ENCODE peak calls at places on chromosomes 1 and 21, in six cellular contexts. One of them, this sample, is unnamed.

GRCh38 chr1:50416150-50416527 is 7.1 kb downstream of the DMRTA2 start:
- DNase-seq in stomach: no peak
- DNase-seq in lower lobe of right lung: no peak
- DNase-seq in testis: no peak
- DNase-seq in endodermal cell: peak; percentile 76
- DNase-seq in IMR-90: no peak
- DNase-seq in this sample: no peak

GRCh38 chr1:193654951-193655705 is 468.7 kb upstream of the B3GALT2 start:
- DNase-seq in lower lobe of right lung: no peak
- DNase-seq in stomach: no peak
- DNase-seq in IMR-90: peak; percentile 32
- DNase-seq in testis: no peak
- DNase-seq in endodermal cell: no peak
- DNase-seq in this sample: no peak

GRCh38 chr1:63307196-63307794 is 15.1 kb upstream of the FOXD3 start:
- DNase-seq in IMR-90: no peak
- DNase-seq in lower lobe of right lung: no peak
- DNase-seq in testis: no peak
- DNase-seq in stomach: no peak
- DNase-seq in endodermal cell: no peak
- DNase-seq in this sample: no peak

GRCh38 chr1:32684167-32684811 is 18.3 kb downstream of the SYNC start:
- DNase-seq in stomach: peak; percentile 43
- DNase-seq in lower lobe of right lung: no peak
- DNase-seq in endodermal cell: no peak
- DNase-seq in testis: peak; percentile 72
- DNase-seq in IMR-90: peak; percentile 74
- DNase-seq in this sample: peak; percentile 55

GRCh38 chr1:164774819-164775654 is 216.1 kb downstream of the PBX1 start:
- DNase-seq in endodermal cell: peak; percentile 74
- DNase-seq in stomach: no peak
- DNase-seq in lower lobe of right lung: no peak
- DNase-seq in IMR-90: no peak
- DNase-seq in testis: no peak
- DNase-seq in this sample: no peak

GRCh38 chr1:114756009-114756892 is 1.5 kb downstream of the CSDE1 start:
- DNase-seq in endodermal cell: no peak
- DNase-seq in lower lobe of right lung: no peak
- DNase-seq in stomach: no peak
- DNase-seq in testis: no peak
- DNase-seq in IMR-90: peak; percentile 45
- DNase-seq in this sample: no peak

GRCh38 chr1:3064296-3064850 is 4.6 kb upstream of the PRDM16 start:
- DNase-seq in endodermal cell: no peak
- DNase-seq in testis: no peak
- DNase-seq in lower lobe of right lung: peak; percentile 43
- DNase-seq in stomach: peak; percentile 18
- DNase-seq in IMR-90: no peak
- DNase-seq in this sample: no peak

GRCh38 chr1:78464449-78464891 is 26.3 kb upstream of the PTGFR start:
- DNase-seq in endodermal cell: no peak
- DNase-seq in stomach: no peak
- DNase-seq in lower lobe of right lung: no peak
- DNase-seq in IMR-90: peak; percentile 12
- DNase-seq in testis: no peak
- DNase-seq in this sample: no peak

GRCh38 chr1:3543076-3544049 is 67.9 kb downstream of the MEGF6 start:
- DNase-seq in IMR-90: peak; percentile 92
- DNase-seq in lower lobe of right lung: no peak
- DNase-seq in stomach: no peak
- DNase-seq in testis: peak; percentile 65
- DNase-seq in endodermal cell: peak; percentile 81
- DNase-seq in this sample: peak; percentile 68

DNA sequence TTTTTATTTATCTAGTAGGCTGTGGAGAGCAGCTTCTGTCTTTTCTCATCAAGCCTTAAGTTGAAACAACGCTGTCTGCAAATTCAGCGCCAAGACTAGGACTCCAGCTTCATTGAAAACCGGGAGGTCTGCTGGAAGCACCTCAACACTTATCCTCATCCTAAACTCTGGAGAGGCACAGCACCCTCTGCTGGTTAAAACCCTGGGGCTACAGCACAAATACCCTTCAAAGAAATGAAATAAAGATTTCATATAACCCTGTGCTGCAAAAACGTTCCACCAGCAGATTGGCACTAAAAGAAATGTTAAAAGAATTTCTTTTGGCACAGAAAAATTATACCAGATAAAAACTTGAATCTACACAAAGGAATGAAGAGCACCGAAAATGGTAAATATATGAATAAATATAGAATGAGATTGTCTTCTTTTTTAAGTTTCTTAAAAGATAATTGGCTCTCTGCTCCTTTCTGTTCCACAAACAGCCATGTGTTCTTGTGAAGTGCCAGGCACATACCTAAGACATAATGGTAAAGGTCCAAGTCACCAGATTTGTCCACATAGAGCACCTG is 227.7 kb upstream of the SAMSN1 start:
- DNase-seq in endodermal cell: peak; percentile 88
- DNase-seq in IMR-90: no peak
- DNase-seq in stomach: peak; percentile 66
- DNase-seq in lower lobe of right lung: peak; percentile 62
- DNase-seq in testis: peak; percentile 75
- DNase-seq in this sample: no peak
- TF ChIP-seq CTCF in endodermal cell: peak; percentile 95
- TF ChIP-seq CTCF in IMR-90: peak; percentile 29
- TF ChIP-seq CTCF in stomach: no peak
- TF ChIP-seq CTCF in lower lobe of right lung: peak; percentile 63
- TF ChIP-seq CTCF in testis: no peak
- TF ChIP-seq CTCF in this sample: no peak

GRCh38 chr1:156308078-156308477 is 9.0 kb upstream of the VHLL start:
- DNase-seq in testis: no peak
- DNase-seq in lower lobe of right lung: no peak
- DNase-seq in endodermal cell: no peak
- DNase-seq in stomach: no peak
- DNase-seq in IMR-90: peak; percentile 83
- DNase-seq in this sample: no peak

GRCh38 chr1:156316909-156317308 is 17.8 kb upstream of the VHLL start:
- DNase-seq in lower lobe of right lung: no peak
- DNase-seq in stomach: no peak
- DNase-seq in IMR-90: no peak
- DNase-seq in endodermal cell: no peak
- DNase-seq in testis: no peak
- DNase-seq in this sample: no peak

GRCh38 chr1:156310962-156311361 is 11.9 kb upstream of the VHLL start:
- DNase-seq in stomach: no peak
- DNase-seq in endodermal cell: no peak
- DNase-seq in IMR-90: peak; percentile 47
- DNase-seq in lower lobe of right lung: no peak
- DNase-seq in testis: no peak
- DNase-seq in this sample: no peak
- H3K27ac ChIP-seq in stomach: no peak overlapping the region
- H3K27ac ChIP-seq in endodermal cell: no peak overlapping the region
- H3K27ac ChIP-seq in IMR-90: no peak overlapping the region
- H3K27ac ChIP-seq in lower lobe of right lung: no peak overlapping the region
- H3K27ac ChIP-seq in testis: no peak overlapping the region
- H3K27ac ChIP-seq in this sample: peak overlapping the region; percentile 21

DNA sequence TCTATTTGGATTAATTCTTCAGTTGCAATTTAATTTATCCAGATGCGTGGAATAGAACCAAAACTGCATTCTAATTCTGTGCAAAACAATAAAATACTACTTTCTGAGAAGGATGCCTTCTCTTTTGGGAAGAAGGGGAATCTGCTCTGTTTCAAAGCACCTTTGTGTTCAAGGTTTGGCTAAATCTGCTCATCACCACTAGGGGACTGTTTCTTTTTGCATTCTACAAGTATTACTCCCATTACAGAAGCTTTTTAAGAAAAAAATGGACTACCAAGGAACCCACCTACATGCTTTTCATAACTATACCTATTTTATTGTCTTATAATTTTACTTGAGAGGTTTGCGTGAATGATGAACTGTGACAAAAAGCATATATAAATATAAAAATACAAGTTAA is 18.2 kb downstream of the MRPS6 start:
- DNase-seq in stomach: no peak
- DNase-seq in lower lobe of right lung: no peak
- DNase-seq in testis: no peak
- DNase-seq in endodermal cell: no peak
- DNase-seq in IMR-90: no peak
- DNase-seq in this sample: no peak
- TF ChIP-seq CTCF in stomach: no peak
- TF ChIP-seq CTCF in lower lobe of right lung: no peak
- TF ChIP-seq CTCF in testis: no peak
- TF ChIP-seq CTCF in endodermal cell: peak; percentile 73
- TF ChIP-seq CTCF in IMR-90: no peak
- TF ChIP-seq CTCF in this sample: peak; percentile 55

DNA sequence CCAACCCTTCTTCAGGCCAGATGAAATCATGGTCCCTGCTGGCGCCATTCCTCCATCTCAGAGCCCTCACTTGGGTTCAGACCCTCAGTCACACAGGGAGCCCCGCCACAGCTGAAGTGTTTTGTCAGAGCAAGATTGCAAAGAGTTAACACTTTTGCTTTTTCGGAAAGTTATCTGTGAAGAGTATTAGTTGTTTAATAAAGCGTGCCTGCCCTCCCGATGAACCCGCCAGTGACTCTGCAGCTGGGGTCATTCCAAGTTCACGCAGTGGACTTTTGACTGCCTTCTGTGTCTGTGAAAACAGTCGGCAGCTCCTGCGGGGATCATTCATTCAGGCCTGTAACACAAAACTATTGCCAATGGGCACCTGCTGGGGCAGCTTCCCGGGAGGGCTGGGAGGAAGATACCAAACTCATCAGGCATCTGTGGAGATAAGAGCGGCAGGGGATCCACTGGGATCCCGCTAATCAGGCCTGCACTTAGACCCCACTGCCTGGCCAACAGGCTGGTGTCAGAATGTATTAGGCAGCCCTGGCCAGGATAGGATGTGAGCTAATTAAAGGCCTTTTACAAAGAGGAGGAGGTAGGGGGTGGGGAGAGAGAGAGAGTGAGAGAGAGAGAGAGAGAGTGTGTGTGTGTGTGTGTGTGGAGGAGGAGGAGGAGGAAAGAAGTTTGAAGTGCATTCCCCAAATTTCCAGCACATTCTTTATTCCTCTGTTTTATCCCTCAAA is 184.5 kb downstream of the DHRS3 start:
- DNase-seq in endodermal cell: peak; percentile 88
- DNase-seq in lower lobe of right lung: no peak
- DNase-seq in stomach: peak; percentile 56
- DNase-seq in IMR-90: peak; percentile 67
- DNase-seq in testis: no peak
- DNase-seq in this sample: no peak
- H3K27ac ChIP-seq in endodermal cell: no peak overlapping the region
- H3K27ac ChIP-seq in lower lobe of right lung: peak overlapping the region; percentile 67
- H3K27ac ChIP-seq in stomach: peak overlapping the region; percentile 74
- H3K27ac ChIP-seq in IMR-90: peak overlapping the region; percentile 27
- H3K27ac ChIP-seq in testis: peak overlapping the region; percentile 71
- H3K27ac ChIP-seq in this sample: peak overlapping the region; percentile 39

GRCh38 chr21:29939859-29940245 is at the start of gene GRIK1:
- DNase-seq in lower lobe of right lung: no peak
- DNase-seq in IMR-90: no peak
- DNase-seq in stomach: no peak
- DNase-seq in endodermal cell: peak; percentile 67
- DNase-seq in testis: peak; percentile 18
- DNase-seq in this sample: no peak

GRCh38 chr21:29942033-29942432 is 2.2 kb upstream of the GRIK1 start:
- DNase-seq in endodermal cell: no peak
- DNase-seq in testis: no peak
- DNase-seq in lower lobe of right lung: no peak
- DNase-seq in stomach: no peak
- DNase-seq in IMR-90: no peak
- DNase-seq in this sample: no peak

GRCh38 chr21:29947119-29947518 is 7.3 kb upstream of the GRIK1 start:
- DNase-seq in lower lobe of right lung: no peak
- DNase-seq in IMR-90: no peak
- DNase-seq in testis: no peak
- DNase-seq in endodermal cell: no peak
- DNase-seq in stomach: no peak
- DNase-seq in this sample: no peak

GRCh38 chr21:29940993-29941392 is 1.2 kb upstream of the GRIK1 start:
- DNase-seq in testis: no peak
- DNase-seq in IMR-90: no peak
- DNase-seq in endodermal cell: no peak
- DNase-seq in lower lobe of right lung: no peak
- DNase-seq in stomach: no peak
- DNase-seq in this sample: no peak

DNA sequence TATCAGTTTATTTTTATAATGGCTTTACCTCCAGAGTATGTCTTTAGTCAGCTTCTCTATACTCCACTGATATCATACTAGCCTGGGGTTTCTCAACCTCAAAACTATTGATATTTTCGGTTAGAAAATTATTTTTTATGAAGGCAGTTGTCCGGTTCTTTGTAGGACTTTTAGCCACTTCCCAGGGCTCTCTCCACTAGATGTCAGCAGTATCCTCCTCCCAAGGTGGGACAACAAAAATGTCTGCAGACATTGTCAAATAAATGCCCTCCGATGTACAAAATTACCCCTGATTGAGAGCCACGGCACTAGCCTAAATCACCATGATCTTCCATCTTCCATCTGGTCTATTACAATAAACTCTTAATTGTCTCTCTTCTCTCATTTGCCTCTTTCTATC is 4.1 kb upstream of the GRIK1 start:
- DNase-seq in endodermal cell: peak; percentile 51
- DNase-seq in stomach: no peak
- DNase-seq in IMR-90: no peak
- DNase-seq in testis: no peak
- DNase-seq in lower lobe of right lung: no peak
- DNase-seq in this sample: no peak
- TF ChIP-seq CTCF in endodermal cell: peak; percentile 71
- TF ChIP-seq CTCF in stomach: no peak
- TF ChIP-seq CTCF in IMR-90: no peak
- TF ChIP-seq CTCF in testis: no peak
- TF ChIP-seq CTCF in lower lobe of right lung: no peak
- TF ChIP-seq CTCF in this sample: no peak

GRCh38 chr1:34166191-34167090 is 1.4 kb upstream of the CSMD2 start:
- DNase-seq in endodermal cell: peak; percentile 89
- DNase-seq in IMR-90: no peak
- DNase-seq in stomach: no peak
- DNase-seq in testis: no peak
- DNase-seq in lower lobe of right lung: no peak
- DNase-seq in this sample: no peak

GRCh38 chr1:34164510-34165381 is at the start of gene CSMD2:
- DNase-seq in endodermal cell: peak; percentile 88
- DNase-seq in testis: peak; percentile 44
- DNase-seq in stomach: no peak
- DNase-seq in IMR-90: peak; percentile 23
- DNase-seq in lower lobe of right lung: no peak
- DNase-seq in this sample: peak; percentile 24

GRCh38 chr1:34162852-34163766 is 1.9 kb downstream of the CSMD2 start:
- DNase-seq in stomach: peak; percentile 42
- DNase-seq in endodermal cell: peak; percentile 95
- DNase-seq in testis: peak; percentile 82
- DNase-seq in IMR-90: peak; percentile 74
- DNase-seq in lower lobe of right lung: peak; percentile 75
- DNase-seq in this sample: peak; percentile 89

GRCh38 chr1:34165422-34165921 is 442 bp upstream of the CSMD2 start:
- DNase-seq in stomach: no peak
- DNase-seq in endodermal cell: peak; percentile 72
- DNase-seq in IMR-90: no peak
- DNase-seq in lower lobe of right lung: no peak
- DNase-seq in testis: no peak
- DNase-seq in this sample: no peak

GRCh38 chr1:34163792-34164509 is 1.1 kb downstream of the CSMD2 start:
- DNase-seq in endodermal cell: peak; percentile 76
- DNase-seq in IMR-90: no peak
- DNase-seq in stomach: no peak
- DNase-seq in testis: peak; percentile 22
- DNase-seq in lower lobe of right lung: no peak
- DNase-seq in this sample: no peak
- H3K27ac ChIP-seq in endodermal cell: no peak overlapping the region
- H3K27ac ChIP-seq in IMR-90: no peak overlapping the region
- H3K27ac ChIP-seq in stomach: no peak overlapping the region
- H3K27ac ChIP-seq in testis: no peak overlapping the region
- H3K27ac ChIP-seq in lower lobe of right lung: no peak overlapping the region
- H3K27ac ChIP-seq in this sample: no peak overlapping the region